ENCODE peak calls at places on chromosomes 16 and 17, in five cellular contexts. V, X, Y, D and J are unnamed samples.

GRCh38 chr17:71423871-71424546 is 696.8 kb upstream of the SOX9 start:
- DNase-seq in V (no peak), X (peak), Y (peak), D (no peak), J (no peak)

GRCh38 chr17:52465407-52465806 is 306.9 kb upstream of the CA10 start:
- DNase-seq in V (no peak), X (no peak), Y (no peak), D (no peak), J (no peak)

GRCh38 chr17:4648741-4649140 is 7.3 kb upstream of the ALOX15 start:
- DNase-seq in V (no peak), X (no peak), Y (no peak), D (peak), J (no peak)

GRCh38 chr17:56441331-56441730 is 152.2 kb upstream of the NOG start:
- DNase-seq in V (no peak), X (peak), Y (no peak), D (no peak), J (no peak)

GRCh38 chr16:5379948-5380347 is 282.4 kb upstream of the EEF2KMT start:
- DNase-seq in V (no peak), X (no peak), Y (no peak), D (no peak), J (no peak)

GRCh38 chr16:68414581-68414980 is 33.7 kb downstream of the SMPD3 start:
- DNase-seq in V (no peak), X (no peak), Y (no peak), D (no peak), J (no peak)

GRCh38 chr16:88549671-88550643 is 20.2 kb upstream of the ZC3H18 start:
- DNase-seq in V (no peak), X (no peak), Y (no peak), D (no peak), J (no peak)

GRCh38 chr16:21088646-21089538 is 61.8 kb downstream of the DNAH3 start:
- DNase-seq in V (no peak), X (no peak), Y (no peak), D (no peak), J (no peak)

GRCh38 chr17:80790021-80790765 is 201.4 kb upstream of the CHMP6 start:
- DNase-seq in V (no peak), X (peak), Y (no peak), D (no peak), J (peak)

GRCh38 chr17:56203430-56203829 is 50.2 kb downstream of the ANKFN1 start:
- DNase-seq in V (no peak), X (no peak), Y (peak), D (no peak), J (no peak)

GRCh38 chr16:1688807-1689560 is 10.9 kb downstream of the JPT2 start:
- DNase-seq in V (no peak), X (peak), Y (peak), D (no peak), J (no peak)

GRCh38 chr17:78375401-78376079 is 2.9 kb upstream of the PGS1 start:
- DNase-seq in V (no peak), X (peak), Y (no peak), D (no peak), J (no peak)

GRCh38 chr16:54028013-54028412 is 258.6 kb downstream of the IRX3 start:
- DNase-seq in V (no peak), X (no peak), Y (no peak), D (no peak), J (no peak)

GRCh38 chr16:79776243-79776884 is 175.8 kb upstream of the MAF start:
- DNase-seq in V (peak), X (peak), Y (no peak), D (peak), J (no peak)

GRCh38 chr16:9053006-9053601 is 38.3 kb upstream of the HAPSTR1 start:
- DNase-seq in V (peak), X (peak), Y (peak), D (peak), J (no peak)

GRCh38 chr16:29816694-29817441 is 916 bp downstream of the PAGR1 start:
- DNase-seq in V (peak), X (peak), Y (no peak), D (peak), J (peak)

GRCh38 chr17:68375566-68375965 is 81.7 kb downstream of the WIPI1 start:
- DNase-seq in V (no peak), X (no peak), Y (no peak), D (no peak), J (no peak)

GRCh38 chr17:538096-538973 is 176.3 kb downstream of the VPS53 start:
- DNase-seq in V (peak), X (no peak), Y (no peak), D (no peak), J (no peak)

GRCh38 chr16:1932050-1933028 is 10.7 kb downstream of the MSRB1 start:
- DNase-seq in V (peak), X (no peak), Y (no peak), D (peak), J (no peak)

GRCh38 chr17:78885956-78886355 is 17.0 kb downstream of the CEP295NL start:
- DNase-seq in V (no peak), X (no peak), Y (peak), D (peak), J (no peak)

GRCh38 chr16:48003226-48003907 is 152.4 kb downstream of the ABCC12 start:
- DNase-seq in V (peak), X (no peak), Y (no peak), D (no peak), J (no peak)

GRCh38 chr17:80109713-80110446 is 8.5 kb downstream of the GAA start:
- DNase-seq in V (no peak), X (no peak), Y (no peak), D (no peak), J (no peak)

GRCh38 chr16:78675312-78675711 is 575.9 kb downstream of the WWOX start:
- DNase-seq in V (no peak), X (no peak), Y (no peak), D (no peak), J (no peak)

GRCh38 chr16:57029161-57030160 is 40.1 kb downstream of the NLRC5 start:
- DNase-seq in V (no peak), X (peak), Y (no peak), D (no peak), J (no peak)

GRCh38 chr17:60139438-60140285 is 10.1 kb upstream of the CA4 start:
- DNase-seq in V (peak), X (peak), Y (peak), D (peak), J (peak)

GRCh38 chr17:67818110-67819002 is 6.9 kb upstream of the BPTF start:
- DNase-seq in V (no peak), X (no peak), Y (no peak), D (no peak), J (peak)

GRCh38 chr16:88116121-88116900 is 165.1 kb downstream of the BANP start:
- DNase-seq in V (no peak), X (peak), Y (no peak), D (no peak), J (no peak)

GRCh38 chr16:55249361-55249760 is 74.6 kb upstream of the IRX6 start:
- DNase-seq in V (no peak), X (no peak), Y (no peak), D (no peak), J (no peak)

GRCh38 chr17:2158011-2158410 is 103.1 kb downstream of the HIC1 start:
- DNase-seq in V (no peak), X (peak), Y (no peak), D (no peak), J (no peak)

GRCh38 chr16:67144943-67145342 is 5.9 kb downstream of the B3GNT9 start:
- DNase-seq in V (no peak), X (no peak), Y (no peak), D (no peak), J (no peak)

GRCh38 chr17:42683407-42684031 is 1.2 kb downstream of the CNTNAP1 start:
- DNase-seq in V (peak), X (no peak), Y (no peak), D (peak), J (peak)

GRCh38 chr17:68950725-68951124 is 4.5 kb downstream of the ABCA8 start:
- DNase-seq in V (no peak), X (no peak), Y (no peak), D (no peak), J (no peak)

GRCh38 chr16:67165121-67166034 is 833 bp downstream of the HSF4 start:
- DNase-seq in V (peak), X (no peak), Y (no peak), D (no peak), J (no peak)

GRCh38 chr17:80894439-80894721 is 97.3 kb upstream of the CHMP6 start:
- DNase-seq in V (no peak), X (no peak), Y (no peak), D (no peak), J (no peak)

GRCh38 chr16:85557976-85558589 is 55.0 kb upstream of the GSE1 start:
- DNase-seq in V (no peak), X (no peak), Y (no peak), D (peak), J (no peak)

GRCh38 chr16:85555549-85556455 is 57.3 kb upstream of the GSE1 start:
- DNase-seq in V (no peak), X (peak), Y (no peak), D (peak), J (peak)

GRCh38 chr16:85556456-85557082 is 56.6 kb upstream of the GSE1 start:
- DNase-seq in V (peak), X (no peak), Y (no peak), D (peak), J (peak)

GRCh38 chr16:85554791-85555548 is 58.2 kb upstream of the GSE1 start:
- DNase-seq in V (peak), X (peak), Y (no peak), D (peak), J (peak)

DNA sequence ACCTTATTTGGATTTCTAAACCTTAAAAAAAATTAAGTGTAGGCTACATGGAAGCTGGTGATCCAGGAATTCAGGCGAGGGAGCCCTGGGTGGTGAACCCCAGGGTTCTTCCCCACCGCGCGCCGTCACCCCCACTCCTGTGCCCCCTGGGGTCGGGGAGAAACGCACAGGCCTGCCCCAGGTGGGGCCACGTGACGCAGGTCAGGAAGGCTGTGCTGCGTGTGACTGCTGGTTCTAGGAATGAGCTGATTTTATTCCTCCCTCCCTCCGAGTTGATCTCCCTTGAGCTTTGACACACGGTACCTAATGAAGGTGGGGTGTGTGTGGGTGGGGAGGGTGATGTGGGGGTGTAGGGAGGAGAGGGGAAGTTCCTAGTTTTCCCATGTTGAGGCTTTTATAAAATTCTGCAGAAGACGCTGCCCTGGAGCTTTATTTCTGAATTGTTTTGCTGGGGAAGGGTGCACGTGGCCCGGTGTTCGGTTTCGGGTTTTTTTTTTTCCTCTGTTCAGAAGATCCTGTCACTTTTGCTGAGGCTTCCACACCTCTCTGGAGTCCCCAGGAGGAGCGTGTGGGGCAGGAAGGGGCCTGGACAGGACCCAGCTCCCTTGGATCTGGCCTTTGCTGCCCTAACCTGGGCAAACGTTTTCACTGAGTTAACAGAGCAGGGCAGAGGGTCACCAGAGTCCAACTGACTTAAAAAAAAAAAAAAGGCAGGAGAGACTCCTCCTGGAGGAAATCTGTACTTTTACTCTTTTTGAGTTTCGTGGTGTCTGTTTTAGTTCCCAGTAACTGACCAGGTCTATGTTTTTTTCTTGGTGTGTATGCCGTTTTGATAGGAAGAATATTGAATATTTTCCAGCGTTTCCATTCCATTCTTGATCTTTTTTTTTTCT is 55.8 kb upstream of the GSE1 start:
- DNase-seq in V (peak), X (no peak), Y (no peak), D (peak), J (peak)
- TF ChIP-seq CTCF in V (no peak), X (peak), Y (no peak), D (no peak), J (no peak)

DNA sequence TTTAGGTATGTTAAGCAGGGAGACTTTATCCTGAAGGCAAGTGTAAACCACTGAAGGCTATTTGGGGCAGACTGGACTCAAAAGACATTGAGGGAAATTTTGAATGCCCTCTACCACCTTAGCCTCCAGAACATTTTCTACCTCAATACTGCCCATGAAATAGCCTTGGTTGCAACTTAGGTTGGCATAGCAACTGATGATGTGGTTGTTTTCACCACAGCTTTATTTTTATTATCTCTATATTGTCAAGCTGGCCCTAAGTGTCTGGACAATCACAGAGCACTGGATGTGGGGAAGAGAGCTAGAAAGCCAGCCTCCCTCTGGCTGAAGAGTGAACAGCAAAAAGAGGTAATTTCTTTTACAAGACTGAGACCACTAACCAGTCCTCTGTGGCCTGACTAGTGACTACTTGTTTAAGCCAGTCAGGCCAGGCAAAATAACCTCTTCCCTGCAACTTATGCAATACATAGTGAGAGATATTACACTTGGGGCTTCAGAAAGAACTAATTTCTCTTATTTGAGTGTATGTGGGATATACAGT is 159.6 kb downstream of the HS3ST2 start:
- DNase-seq in V (no peak), X (no peak), Y (no peak), D (no peak), J (no peak)
- TF ChIP-seq CTCF in V (no peak), X (no peak), Y (no peak), D (no peak), J (no peak)

GRCh38 chr16:65679785-65680184 is 557.9 kb upstream of the CDH11 start:
- DNase-seq in V (no peak), X (no peak), Y (no peak), D (no peak), J (no peak)

GRCh38 chr16:65689726-65690125 is 567.9 kb upstream of the CDH11 start:
- DNase-seq in V (no peak), X (no peak), Y (no peak), D (no peak), J (no peak)

GRCh38 chr16:65681406-65681805 is 559.5 kb upstream of the CDH11 start:
- DNase-seq in V (no peak), X (no peak), Y (no peak), D (no peak), J (no peak)

GRCh38 chr16:65684230-65684629 is 562.4 kb upstream of the CDH11 start:
- DNase-seq in V (no peak), X (no peak), Y (no peak), D (no peak), J (no peak)
- TF ChIP-seq CTCF in V (peak), X (peak), Y (no peak), D (no peak), J (no peak)

GRCh38 chr17:74840500-74840899 is 19.2 kb downstream of the GRIN2C start:
- DNase-seq in V (no peak), X (no peak), Y (no peak), D (no peak), J (no peak)

GRCh38 chr17:74842146-74842598 is 17.5 kb downstream of the GRIN2C start:
- DNase-seq in V (peak), X (no peak), Y (no peak), D (no peak), J (no peak)

GRCh38 chr17:74840989-74841666 is 18.6 kb downstream of the GRIN2C start:
- DNase-seq in V (peak), X (peak), Y (no peak), D (peak), J (no peak)

GRCh38 chr17:74843352-74843627 is 16.4 kb downstream of the GRIN2C start:
- DNase-seq in V (peak), X (no peak), Y (no peak), D (no peak), J (no peak)

GRCh38 chr17:74842599-74843351 is 16.9 kb downstream of the GRIN2C start:
- DNase-seq in V (peak), X (peak), Y (peak), D (peak), J (peak)
- TF ChIP-seq CTCF in V (peak), X (peak), Y (no peak), D (peak), J (peak)

GRCh38 chr17:31060814-31061550 is 33.8 kb upstream of the NF1 start:
- DNase-seq in V (no peak), X (no peak), Y (no peak), D (no peak), J (no peak)

GRCh38 chr17:31064707-31065106 is 30.1 kb upstream of the NF1 start:
- DNase-seq in V (no peak), X (no peak), Y (no peak), D (no peak), J (no peak)

GRCh38 chr17:31058958-31059357 is 35.8 kb upstream of the NF1 start:
- DNase-seq in V (no peak), X (no peak), Y (no peak), D (no peak), J (no peak)

DNA sequence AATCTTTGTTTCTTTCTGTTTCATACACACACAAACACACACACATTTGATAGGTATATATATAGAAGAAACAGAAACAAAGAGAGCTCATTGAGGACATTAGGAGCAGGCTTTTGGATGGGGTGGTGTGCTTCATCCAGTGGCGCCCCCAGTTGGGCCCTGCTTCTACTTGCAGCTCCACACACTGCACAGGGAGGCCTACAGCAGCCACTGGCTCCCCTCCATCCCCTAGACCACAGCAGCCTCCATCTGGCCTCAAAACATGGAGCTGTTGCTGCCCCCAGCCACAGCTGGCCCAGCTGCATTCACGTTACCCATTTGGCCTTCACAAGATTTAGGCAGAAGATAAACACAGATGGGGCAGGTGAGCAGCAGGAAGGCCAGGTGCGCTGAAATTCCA is 33.1 kb upstream of the NF1 start:
- DNase-seq in V (peak), X (no peak), Y (no peak), D (no peak), J (no peak)
- TF ChIP-seq CTCF in V (peak), X (peak), Y (no peak), D (no peak), J (no peak)

GRCh38 chr17:19935169-19935568 is 42.5 kb downstream of the AKAP10 start:
- DNase-seq in V (no peak), X (peak), Y (no peak), D (no peak), J (no peak)
- TF ChIP-seq CTCF in V (no peak), X (no peak), Y (no peak), D (no peak), J (no peak)